ENCODE peak calls at places on chromosomes 7 and 10, in eight cellular contexts. W, J, O, A, X, Z, U and R are unnamed samples.

GRCh38 chr10:7258948-7259523 is 151.8 kb downstream of the SFMBT2 start:
- DNase-seq in J (no peak), O (no peak), A (no peak), W (no peak), X (no peak), Z (no peak), U (no peak), R (no peak)

GRCh38 chr7:71984348-71984747 is 427.8 kb downstream of the CALN1 start:
- DNase-seq in U (no peak), X (no peak), O (no peak), W (no peak), J (no peak), Z (no peak), A (no peak), R (no peak)

GRCh38 chr7:116871061-116871700 is 8.8 kb downstream of the CAPZA2 start:
- DNase-seq in U (no peak), W (no peak), A (no peak), X (no peak), O (no peak), Z (no peak), J (no peak), R (no peak)

GRCh38 chr7:34339061-34339526 is 318.9 kb upstream of the NPSR1 start:
- DNase-seq in Z (no peak), X (peak), A (no peak), W (no peak), U (no peak), O (no peak), J (peak), R (no peak)

GRCh38 chr10:129761981-129762956 is 201.8 kb downstream of the EBF3 start:
- DNase-seq in J (no peak), A (peak), O (no peak), X (no peak), W (no peak), U (peak), Z (no peak), R (no peak)

GRCh38 chr10:8279598-8279997 is 225.1 kb downstream of the GATA3 start:
- DNase-seq in W (peak), O (peak), U (no peak), X (peak), Z (peak), A (no peak), J (peak), R (peak)

GRCh38 chr7:149873968-149874643 is at the start of gene ATP6V0E2:
- DNase-seq in U (no peak), X (no peak), J (no peak), O (no peak), Z (no peak), W (no peak), A (no peak), R (no peak)

GRCh38 chr10:119233821-119234220 is 26.4 kb downstream of the GRK5 start:
- DNase-seq in X (peak), U (no peak), A (no peak), J (no peak), W (no peak), Z (no peak), O (peak), R (no peak)

DNA sequence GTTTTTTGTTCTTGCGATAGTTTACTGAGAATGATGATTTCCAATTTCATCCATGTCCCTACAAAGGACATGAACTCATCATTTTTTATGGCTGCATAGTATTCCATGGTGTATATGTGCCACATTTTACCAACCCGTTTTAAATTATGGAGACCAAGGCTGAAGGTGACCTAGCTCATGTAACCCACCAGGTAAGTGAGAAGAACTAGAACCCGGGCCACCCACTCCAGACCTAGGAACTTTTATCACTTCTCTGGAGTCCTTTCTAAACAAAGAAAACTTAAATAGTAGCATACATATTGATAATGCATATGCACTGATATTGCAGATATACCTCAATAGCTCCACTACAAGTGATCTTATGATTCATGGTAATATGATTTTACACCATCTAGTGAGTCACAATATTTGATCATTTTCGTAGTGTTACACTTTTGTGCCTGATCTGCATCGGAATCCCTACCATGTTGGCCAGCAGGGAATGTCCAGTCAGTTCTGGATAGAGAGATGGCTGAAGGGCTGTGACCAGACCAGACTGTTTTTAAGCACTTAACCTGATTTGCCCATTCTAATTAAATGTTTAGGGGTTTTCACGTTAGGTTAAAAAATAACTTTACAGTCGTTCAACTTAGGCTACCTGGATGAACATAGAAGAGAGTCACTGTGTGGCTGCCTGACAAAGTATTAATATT is 15.2 kb downstream of the CUZD1 start:
- DNase-seq in U (no peak), Z (no peak), O (no peak), X (no peak), A (no peak), W (no peak), J (no peak), R (no peak)
- TF ChIP-seq CTCF in U (no peak), Z (no peak), O (no peak), X (no peak), A (no peak), W (no peak), J (no peak), R (no peak)

DNA sequence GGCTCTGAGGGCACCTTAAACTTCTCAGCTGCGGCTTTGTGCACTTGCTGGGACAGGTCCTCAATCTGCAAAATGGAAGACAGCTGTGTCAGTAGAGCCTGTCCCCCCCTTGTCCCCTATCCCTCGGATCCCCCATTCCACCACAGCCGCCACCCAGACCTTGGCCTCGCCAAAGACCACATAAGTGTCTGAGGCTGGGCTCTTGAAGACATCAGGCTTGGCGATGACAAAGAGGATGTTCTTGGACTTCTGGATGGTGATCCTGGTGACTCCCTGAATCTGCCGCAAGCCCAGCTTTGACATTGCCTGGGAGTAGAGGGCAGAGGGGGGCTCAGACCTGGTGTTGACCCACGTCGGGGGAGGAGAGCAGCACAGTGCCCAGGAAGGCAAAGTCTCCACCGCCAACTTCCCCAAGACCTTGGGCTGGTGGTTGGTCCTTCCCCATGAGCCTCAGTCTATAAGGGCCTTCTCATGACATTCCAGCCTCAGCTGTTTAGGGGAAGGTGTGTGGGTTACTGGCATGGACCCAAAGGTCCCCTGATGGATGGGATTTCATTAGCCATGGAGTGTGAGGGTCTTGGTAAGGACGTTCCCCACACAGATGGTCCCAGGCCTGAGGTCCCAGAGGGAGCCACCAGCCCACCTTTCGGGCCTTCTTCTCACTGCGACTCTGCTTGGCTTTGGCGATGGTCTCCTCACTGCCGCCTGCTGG is 7.7 kb downstream of the NACAD start:
- DNase-seq in J (no peak), O (no peak), U (no peak), A (no peak), X (no peak), W (no peak), Z (no peak), R (no peak)
- H3K4me3 ChIP-seq in J (no peak), O (no peak), U (no peak), A (no peak), X (no peak), W (no peak), Z (no peak), R (no peak)

GRCh38 chr10:117710181-117710798 is 167.7 kb downstream of the EMX2 start:
- DNase-seq in U (no peak), Z (no peak), W (no peak), O (no peak), J (peak), A (no peak), X (no peak), R (no peak)
- TF ChIP-seq CTCF in U (no peak), Z (no peak), W (no peak), O (no peak), J (peak), A (no peak), X (no peak), R (no peak)

DNA sequence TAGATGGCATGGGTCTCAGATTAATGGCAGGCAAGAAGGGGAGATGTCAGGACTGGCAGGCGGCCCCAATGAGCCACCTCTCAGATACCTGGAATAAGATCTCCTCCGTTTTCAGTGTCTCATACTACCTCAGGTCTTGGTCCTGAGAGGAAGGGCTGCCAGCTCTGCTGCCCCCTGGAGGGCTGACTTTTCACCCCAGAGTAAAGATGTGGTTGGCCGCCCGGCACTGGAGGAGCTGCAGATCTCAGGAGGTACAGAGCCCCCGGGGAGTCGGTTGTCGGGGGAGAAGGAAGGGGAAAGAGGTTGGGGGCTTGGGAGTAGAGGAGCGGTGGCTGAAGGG is 642 bp upstream of the COL13A1 start:
- DNase-seq in A (peak), X (peak), U (peak), W (no peak), Z (no peak), O (peak), J (peak), R (no peak)
- H3K4me3 ChIP-seq in A (peak), X (peak), U (peak), W (no peak), Z (peak), O (peak), J (peak), R (peak)

GRCh38 chr10:126097558-126098215 is 201.3 kb downstream of the FANK1 start:
- DNase-seq in Z (no peak), U (peak), O (no peak), X (no peak), W (no peak), A (no peak), J (no peak), R (no peak)
- TF ChIP-seq CTCF in Z (peak), U (no peak), O (peak), X (peak), W (peak), A (no peak), J (peak), R (peak)

GRCh38 chr7:14900051-14900450 is 2.5 kb downstream of the DGKB start:
- DNase-seq in W (no peak), A (no peak), Z (no peak), J (no peak), U (no peak), X (no peak), O (peak), R (no peak)

GRCh38 chr7:14899065-14899464 is 3.5 kb downstream of the DGKB start:
- DNase-seq in X (peak), J (no peak), U (no peak), O (no peak), A (no peak), W (no peak), Z (no peak), R (no peak)

GRCh38 chr7:14905764-14906163 is 3.2 kb upstream of the DGKB start:
- DNase-seq in O (no peak), U (no peak), J (no peak), W (no peak), Z (no peak), X (no peak), A (no peak), R (peak)

DNA sequence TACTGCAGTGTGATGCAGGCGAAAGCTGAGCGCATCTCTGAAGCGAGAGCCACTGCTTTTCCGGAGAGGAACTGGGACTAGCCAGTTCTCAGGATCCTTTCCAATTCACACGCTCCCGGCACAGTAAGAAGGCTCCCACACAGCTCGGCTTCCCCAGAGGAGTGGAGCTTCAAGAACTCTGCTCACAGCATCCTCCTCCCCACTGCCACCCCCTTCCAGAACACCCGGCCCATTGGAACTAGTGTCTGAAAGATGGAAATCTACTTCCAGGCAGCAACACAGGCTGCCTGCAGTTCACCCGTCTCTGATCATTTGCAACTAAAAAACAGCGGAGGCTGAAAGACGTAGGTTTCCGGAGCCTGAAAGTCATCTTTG is at the start of gene DGKB:
- DNase-seq in U (no peak), X (peak), W (no peak), Z (no peak), O (peak), J (no peak), A (peak), R (no peak)
- H3K4me3 ChIP-seq in U (peak), X (peak), W (peak), Z (peak), O (no peak), J (no peak), A (peak), R (peak)

GRCh38 chr7:96778263-96778662 is 68.6 kb upstream of the SEM1 start:
- DNase-seq in O (no peak), Z (no peak), A (no peak), X (no peak), W (no peak), J (no peak), U (no peak), R (no peak)
- TF ChIP-seq CTCF in O (no peak), Z (no peak), A (no peak), X (no peak), W (peak), J (no peak), U (no peak), R (no peak)

DNA sequence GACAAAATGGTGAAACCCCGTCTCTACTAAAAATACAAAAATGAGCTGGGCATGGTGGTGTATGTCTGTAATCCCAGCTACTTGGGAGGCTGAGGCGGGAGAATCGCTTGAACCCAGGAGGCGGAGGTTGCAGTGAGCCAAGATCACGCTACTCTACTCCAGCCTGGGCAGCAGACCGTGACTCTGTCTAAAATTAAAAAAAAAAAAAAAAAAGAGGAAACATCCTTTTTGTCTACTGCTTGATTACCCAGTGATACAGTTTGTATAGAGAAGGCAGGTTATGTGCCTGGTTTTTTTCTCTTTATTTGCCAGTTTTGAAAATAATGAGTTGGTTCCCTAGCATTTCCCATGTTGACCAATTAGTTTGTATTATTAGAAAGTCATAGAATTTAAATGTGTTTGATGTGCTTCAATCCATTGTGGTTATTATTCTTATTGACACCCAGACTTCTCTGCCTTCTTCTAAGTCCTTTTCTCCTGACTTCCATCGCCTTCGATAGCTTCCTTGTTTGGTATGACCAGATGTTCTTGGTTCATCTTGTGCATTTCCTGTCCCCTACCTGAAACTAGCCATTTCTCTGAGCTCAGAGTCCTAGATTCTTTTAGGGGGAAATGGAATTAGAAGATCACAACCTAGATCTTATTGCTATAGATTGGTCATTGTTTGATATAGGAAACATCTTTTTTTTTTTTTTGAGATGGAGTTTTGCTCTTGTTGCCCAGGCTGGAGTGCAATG is 43.2 kb downstream of the VKORC1L1 start:
- DNase-seq in J (no peak), X (no peak), O (no peak), W (no peak), U (no peak), A (no peak), Z (no peak), R (no peak)
- H3K4me3 ChIP-seq in J (no peak), X (no peak), O (no peak), W (no peak), U (no peak), A (no peak), Z (no peak), R (no peak)

DNA sequence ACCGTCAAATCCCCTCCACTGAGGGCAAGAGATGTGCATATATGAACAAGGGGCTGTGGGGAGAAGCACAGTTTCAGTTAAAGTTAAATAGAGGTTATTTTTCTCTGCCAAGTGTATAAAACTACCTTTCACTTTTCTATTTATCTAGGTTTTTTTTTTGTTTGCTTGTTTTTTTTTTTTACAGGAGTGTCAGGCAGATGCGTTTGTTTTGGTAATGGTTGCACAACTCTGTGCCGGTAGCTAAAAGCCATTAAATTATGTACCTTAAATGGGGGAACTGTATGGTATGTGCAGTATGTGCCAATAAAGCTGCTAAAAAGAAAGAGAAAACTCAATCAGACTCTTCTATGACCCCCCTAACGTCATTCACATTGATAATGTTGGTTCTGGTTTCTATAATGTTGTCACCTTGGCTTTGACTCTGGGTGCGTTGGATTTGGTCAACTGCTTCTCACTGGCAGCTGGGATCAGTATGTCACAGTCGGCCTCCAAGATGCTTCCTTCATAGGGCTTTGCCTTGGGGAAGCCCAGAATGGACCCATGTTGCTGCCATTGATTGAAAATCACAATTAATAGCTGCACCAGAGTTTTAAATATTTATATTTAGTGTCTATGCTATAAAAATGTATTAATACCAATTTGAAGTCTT is 34.2 kb downstream of the GLUD1 start:
- DNase-seq in X (no peak), Z (no peak), A (no peak), U (no peak), O (no peak), J (no peak), W (no peak), R (no peak)
- TF ChIP-seq CTCF in X (no peak), Z (no peak), A (no peak), U (no peak), O (no peak), J (no peak), W (no peak), R (no peak)